ENCODE peak calls at places on chromosomes 16 and 17, in six cellular contexts. One of them, this sample, is unnamed.

GRCh38 chr17:3788200-3788599 is 12.8 kb downstream of the ITGAE start:
- DNase-seq in mesendoderm: no peak
- DNase-seq in mesenchymal stem cell: peak
- DNase-seq in IMR-90: no peak
- DNase-seq in neuronal stem cell: no peak
- DNase-seq in H1: no peak
- DNase-seq in this sample: no peak

GRCh38 chr17:40602445-40603443 is 37.5 kb upstream of the CCR7 start:
- DNase-seq in mesendoderm: no peak
- DNase-seq in mesenchymal stem cell: peak
- DNase-seq in IMR-90: no peak
- DNase-seq in neuronal stem cell: no peak
- DNase-seq in H1: no peak
- DNase-seq in this sample: no peak

GRCh38 chr17:50898369-50899004 is 32.3 kb upstream of the TOB1 start:
- DNase-seq in mesendoderm: no peak
- DNase-seq in mesenchymal stem cell: no peak
- DNase-seq in IMR-90: no peak
- DNase-seq in neuronal stem cell: no peak
- DNase-seq in H1: no peak
- DNase-seq in this sample: no peak

GRCh38 chr17:48113201-48113676 is 5.7 kb downstream of the SNX11 start:
- DNase-seq in mesendoderm: no peak
- DNase-seq in mesenchymal stem cell: no peak
- DNase-seq in IMR-90: no peak
- DNase-seq in neuronal stem cell: no peak
- DNase-seq in H1: no peak
- DNase-seq in this sample: no peak

GRCh38 chr17:38994026-38994425 is 26.8 kb upstream of the FBXO47 start:
- DNase-seq in mesendoderm: no peak
- DNase-seq in mesenchymal stem cell: no peak
- DNase-seq in IMR-90: no peak
- DNase-seq in neuronal stem cell: no peak
- DNase-seq in H1: no peak
- DNase-seq in this sample: no peak

GRCh38 chr16:88650749-88651275 is at the start of gene CYBA:
- DNase-seq in mesendoderm: peak
- DNase-seq in mesenchymal stem cell: peak
- DNase-seq in IMR-90: peak
- DNase-seq in neuronal stem cell: peak
- DNase-seq in H1: no peak
- DNase-seq in this sample: peak

GRCh38 chr17:5557485-5557884 is 26.8 kb downstream of the NLRP1 start:
- DNase-seq in mesendoderm: no peak
- DNase-seq in mesenchymal stem cell: peak
- DNase-seq in IMR-90: peak
- DNase-seq in neuronal stem cell: no peak
- DNase-seq in H1: no peak
- DNase-seq in this sample: no peak

GRCh38 chr16:84423416-84423837 is 55.1 kb downstream of the ATP2C2 start:
- DNase-seq in mesendoderm: peak
- DNase-seq in mesenchymal stem cell: peak
- DNase-seq in IMR-90: peak
- DNase-seq in neuronal stem cell: no peak
- DNase-seq in H1: no peak
- DNase-seq in this sample: no peak

GRCh38 chr17:49730078-49730786 is 22.5 kb upstream of the SLC35B1 start:
- DNase-seq in mesendoderm: peak
- DNase-seq in mesenchymal stem cell: no peak
- DNase-seq in IMR-90: peak
- DNase-seq in neuronal stem cell: no peak
- DNase-seq in H1: no peak
- DNase-seq in this sample: no peak

GRCh38 chr17:41689497-41690299 is 1.0 kb downstream of the EIF1 start:
- DNase-seq in mesendoderm: peak
- DNase-seq in mesenchymal stem cell: peak
- DNase-seq in IMR-90: peak
- DNase-seq in neuronal stem cell: peak
- DNase-seq in H1: no peak
- DNase-seq in this sample: no peak

GRCh38 chr17:50495217-50495823 is 12.9 kb upstream of the MYCBPAP start:
- DNase-seq in mesendoderm: no peak
- DNase-seq in mesenchymal stem cell: no peak
- DNase-seq in IMR-90: no peak
- DNase-seq in neuronal stem cell: no peak
- DNase-seq in H1: no peak
- DNase-seq in this sample: no peak

GRCh38 chr17:80047176-80047575 is 10.7 kb downstream of the CCDC40 start:
- DNase-seq in mesendoderm: no peak
- DNase-seq in mesenchymal stem cell: no peak
- DNase-seq in IMR-90: no peak
- DNase-seq in neuronal stem cell: no peak
- DNase-seq in H1: no peak
- DNase-seq in this sample: no peak

GRCh38 chr17:65973237-65973636 is 218.7 kb downstream of the CEP112 start:
- DNase-seq in mesendoderm: no peak
- DNase-seq in mesenchymal stem cell: no peak
- DNase-seq in IMR-90: no peak
- DNase-seq in neuronal stem cell: no peak
- DNase-seq in H1: no peak
- DNase-seq in this sample: no peak

GRCh38 chr17:5234645-5235576 is at the start of gene SCIMP:
- DNase-seq in mesendoderm: no peak
- DNase-seq in mesenchymal stem cell: no peak
- DNase-seq in IMR-90: no peak
- DNase-seq in neuronal stem cell: no peak
- DNase-seq in H1: no peak
- DNase-seq in this sample: no peak

GRCh38 chr17:78705071-78705470 is 77.0 kb downstream of the CYTH1 start:
- DNase-seq in mesendoderm: no peak
- DNase-seq in mesenchymal stem cell: no peak
- DNase-seq in IMR-90: no peak
- DNase-seq in neuronal stem cell: no peak
- DNase-seq in H1: no peak
- DNase-seq in this sample: no peak

DNA sequence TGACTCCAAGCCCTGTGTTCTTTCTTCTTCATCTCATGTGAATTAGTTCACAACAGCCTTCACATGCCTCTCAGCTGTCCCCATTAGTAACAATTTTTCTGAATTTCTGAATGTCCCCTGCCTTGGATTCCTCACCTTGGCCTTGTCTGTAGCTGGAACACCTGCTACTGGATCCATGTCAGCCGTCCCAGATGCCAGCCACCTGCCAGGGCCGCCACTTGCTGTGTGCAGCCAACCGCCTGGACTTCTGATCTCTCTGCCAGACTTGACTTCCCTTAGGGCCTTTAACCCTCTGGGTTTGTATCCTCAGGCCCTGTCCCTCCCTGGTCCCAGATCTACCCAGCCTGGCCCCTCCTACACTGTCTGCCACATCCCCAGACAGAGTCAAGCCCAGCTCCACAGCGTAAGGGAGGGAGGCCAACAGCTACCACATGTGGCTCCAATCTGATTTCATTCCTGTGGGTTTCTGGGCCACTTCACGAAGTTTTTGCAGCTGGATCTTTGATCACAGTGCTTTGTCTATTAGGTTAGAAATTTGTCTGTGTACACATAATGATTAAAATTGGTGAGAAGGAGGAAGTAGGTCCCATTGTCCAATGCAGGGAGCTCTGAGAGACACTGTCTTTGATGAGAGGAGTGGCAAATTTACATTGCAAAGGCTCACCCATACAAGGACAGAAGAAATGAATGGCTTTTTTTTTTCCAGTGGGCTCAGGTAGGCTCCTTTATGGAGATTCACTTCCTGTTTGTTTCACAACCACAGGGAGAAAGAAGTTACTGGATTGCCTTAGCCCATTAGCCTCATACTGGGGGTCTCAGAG is 15.3 kb downstream of the MPP2 start:
- DNase-seq in mesendoderm: no peak
- DNase-seq in mesenchymal stem cell: no peak
- DNase-seq in IMR-90: no peak
- DNase-seq in neuronal stem cell: no peak
- DNase-seq in H1: no peak
- DNase-seq in this sample: peak
- H2BK15ac ChIP-seq in mesendoderm: no peak
- H2BK15ac ChIP-seq in mesenchymal stem cell: no peak
- H2BK15ac ChIP-seq in IMR-90: no peak
- H2BK15ac ChIP-seq in neuronal stem cell: no peak
- H2BK15ac ChIP-seq in H1: peak
- H2BK15ac ChIP-seq in this sample: no peak

GRCh38 chr17:63193827-63194226 is 227.8 kb downstream of the TANC2 start:
- DNase-seq in mesendoderm: no peak
- DNase-seq in mesenchymal stem cell: no peak
- DNase-seq in IMR-90: no peak
- DNase-seq in neuronal stem cell: no peak
- DNase-seq in H1: no peak
- DNase-seq in this sample: no peak

GRCh38 chr17:63191610-63192009 is 225.6 kb downstream of the TANC2 start:
- DNase-seq in mesendoderm: no peak
- DNase-seq in mesenchymal stem cell: no peak
- DNase-seq in IMR-90: no peak
- DNase-seq in neuronal stem cell: no peak
- DNase-seq in H1: no peak
- DNase-seq in this sample: no peak

DNA sequence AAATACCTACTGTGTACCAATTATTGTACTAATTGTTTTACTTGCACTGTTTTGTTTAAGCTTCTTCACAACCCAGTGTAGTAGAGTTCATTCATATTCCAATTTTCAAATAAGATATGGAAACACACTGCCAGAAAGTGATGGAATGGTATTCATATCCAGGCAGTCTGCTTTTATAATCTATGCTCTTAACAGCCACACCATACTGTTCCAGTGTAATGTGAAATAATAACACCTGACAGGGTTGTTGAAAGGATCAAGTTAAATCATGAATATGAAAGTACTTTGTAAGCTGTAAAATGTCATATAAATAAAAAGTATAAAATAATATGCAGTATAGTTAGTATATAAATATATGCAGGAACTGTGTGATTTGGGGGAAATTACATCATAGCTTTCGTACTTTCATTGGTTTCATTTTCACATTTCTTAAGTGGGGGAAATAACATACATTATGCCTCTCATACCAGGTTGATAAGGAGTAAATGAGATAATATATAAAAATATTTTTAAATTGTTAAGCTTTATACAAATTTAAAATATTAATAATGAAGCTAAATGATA is 230.8 kb downstream of the TANC2 start:
- DNase-seq in mesendoderm: no peak
- DNase-seq in mesenchymal stem cell: no peak
- DNase-seq in IMR-90: no peak
- DNase-seq in neuronal stem cell: no peak
- DNase-seq in H1: no peak
- DNase-seq in this sample: no peak
- H3K27ac ChIP-seq in mesendoderm: no peak
- H3K27ac ChIP-seq in mesenchymal stem cell: no peak
- H3K27ac ChIP-seq in IMR-90: no peak
- H3K27ac ChIP-seq in neuronal stem cell: no peak
- H3K27ac ChIP-seq in H1: no peak
- H3K27ac ChIP-seq in this sample: no peak

GRCh38 chr17:17742688-17743390 is 61.6 kb downstream of the RAI1 start:
- DNase-seq in mesendoderm: no peak
- DNase-seq in mesenchymal stem cell: no peak
- DNase-seq in IMR-90: no peak
- DNase-seq in neuronal stem cell: no peak
- DNase-seq in H1: no peak
- DNase-seq in this sample: no peak

GRCh38 chr17:17740627-17741237 is 59.5 kb downstream of the RAI1 start:
- DNase-seq in mesendoderm: no peak
- DNase-seq in mesenchymal stem cell: no peak
- DNase-seq in IMR-90: no peak
- DNase-seq in neuronal stem cell: no peak
- DNase-seq in H1: no peak
- DNase-seq in this sample: peak

GRCh38 chr17:17743391-17744112 is 62.3 kb downstream of the RAI1 start:
- DNase-seq in mesendoderm: no peak
- DNase-seq in mesenchymal stem cell: no peak
- DNase-seq in IMR-90: no peak
- DNase-seq in neuronal stem cell: no peak
- DNase-seq in H1: no peak
- DNase-seq in this sample: no peak

GRCh38 chr17:17741346-17742023 is 60.2 kb downstream of the RAI1 start:
- DNase-seq in mesendoderm: peak
- DNase-seq in mesenchymal stem cell: peak
- DNase-seq in IMR-90: no peak
- DNase-seq in neuronal stem cell: peak
- DNase-seq in H1: no peak
- DNase-seq in this sample: peak

DNA sequence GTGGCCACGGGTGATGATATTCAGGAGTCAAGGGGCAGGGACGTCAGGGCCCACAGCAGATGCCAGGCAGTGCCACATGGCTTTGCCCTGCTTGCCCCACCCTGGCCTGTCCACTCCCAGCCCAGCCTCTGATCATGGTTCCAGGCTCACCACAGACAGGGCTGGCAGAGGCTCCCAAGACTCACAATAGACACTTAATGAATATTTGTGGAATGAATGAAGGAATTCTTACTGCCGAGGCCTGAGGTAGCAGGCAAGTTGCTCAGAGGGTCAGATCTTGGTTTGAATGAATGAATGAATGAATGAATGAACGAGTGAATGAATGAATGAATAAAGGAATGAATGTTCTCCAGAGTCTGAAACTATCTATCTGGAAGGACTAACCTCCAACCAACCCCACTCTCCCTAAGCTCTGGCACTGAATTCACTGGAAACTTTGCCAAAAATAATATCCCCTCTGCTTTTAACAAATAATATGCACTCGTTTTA is 60.9 kb downstream of the RAI1 start:
- DNase-seq in mesendoderm: no peak
- DNase-seq in mesenchymal stem cell: no peak
- DNase-seq in IMR-90: no peak
- DNase-seq in neuronal stem cell: no peak
- DNase-seq in H1: no peak
- DNase-seq in this sample: no peak
- H2BK15ac ChIP-seq in mesendoderm: no peak
- H2BK15ac ChIP-seq in mesenchymal stem cell: no peak
- H2BK15ac ChIP-seq in IMR-90: no peak
- H2BK15ac ChIP-seq in neuronal stem cell: no peak
- H2BK15ac ChIP-seq in H1: no peak
- H2BK15ac ChIP-seq in this sample: no peak

DNA sequence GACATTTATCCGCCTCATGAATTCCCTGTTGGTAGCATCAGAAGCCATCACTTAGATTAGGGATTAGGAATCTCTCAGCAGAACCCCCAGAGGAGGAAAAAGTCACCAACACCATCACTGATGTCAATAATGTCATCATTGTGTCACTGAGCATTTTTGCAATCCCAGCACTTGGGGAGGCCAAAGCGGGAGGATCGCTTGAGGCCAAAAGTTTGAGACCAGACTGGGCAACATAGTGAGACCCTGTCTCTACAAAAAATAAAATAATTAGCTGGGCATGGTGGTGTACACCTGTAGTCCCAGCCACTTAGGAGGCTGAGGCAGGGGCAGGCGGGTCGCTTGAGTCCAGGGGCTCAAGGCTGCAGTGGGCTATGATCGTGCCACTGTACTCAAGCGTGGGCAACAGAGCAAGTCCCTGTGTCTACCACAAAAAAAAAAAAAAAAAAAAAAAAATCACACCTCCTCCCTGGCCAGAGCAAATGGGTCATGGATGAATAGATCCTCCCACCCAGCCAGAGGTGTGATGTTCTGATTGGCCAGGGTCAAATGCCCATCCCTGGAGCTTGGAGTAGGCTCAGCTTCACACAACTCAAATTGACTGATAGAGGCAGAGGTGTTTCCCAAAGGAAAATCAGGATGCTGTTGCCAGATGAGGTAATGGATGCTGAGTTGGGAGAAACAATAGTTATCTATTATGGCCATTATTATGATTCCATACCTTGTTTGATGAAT is 31.6 kb downstream of the VWA3A start:
- DNase-seq in mesendoderm: peak
- DNase-seq in mesenchymal stem cell: no peak
- DNase-seq in IMR-90: no peak
- DNase-seq in neuronal stem cell: no peak
- DNase-seq in H1: no peak
- DNase-seq in this sample: no peak
- H3K27ac ChIP-seq in mesendoderm: no peak
- H3K27ac ChIP-seq in mesenchymal stem cell: no peak
- H3K27ac ChIP-seq in IMR-90: no peak
- H3K27ac ChIP-seq in neuronal stem cell: no peak
- H3K27ac ChIP-seq in H1: no peak
- H3K27ac ChIP-seq in this sample: no peak